ENCODE peak calls at places on chromosomes 5 and 9, in seven cellular contexts. One of them, this sample, is unnamed.

GRCh38 chr9:117028103-117028858 is 341.2 kb downstream of the TRIM32 start:
- DNase-seq in SJSA1: no peak
- DNase-seq in CD4-positive, alpha-beta T cell: no peak
- DNase-seq in NCI-H1092: no peak
- DNase-seq in stimulated activated naive CD8-positive, alpha-beta T cell treated with anti-CD3 and anti-CD28 coated beads, Interleukin-15, Interleukin-2, amounts not matched to agents 100 U/mL and 50 U/mL, for 24 hours: no peak
- DNase-seq in nephron progenitor cell: no peak
- DNase-seq in activated CD4-positive, alpha-beta T cell treated with anti-CD3 and anti-CD28 coated beads for 4 hours: no peak
- DNase-seq in this sample: no peak

GRCh38 chr9:122402403-122403268 is 31.8 kb downstream of the PTGS1 start:
- DNase-seq in SJSA1: peak; percentile 74
- DNase-seq in CD4-positive, alpha-beta T cell: no peak
- DNase-seq in NCI-H1092: no peak
- DNase-seq in stimulated activated naive CD8-positive, alpha-beta T cell treated with anti-CD3 and anti-CD28 coated beads, Interleukin-15, Interleukin-2, amounts not matched to agents 100 U/mL and 50 U/mL, for 24 hours: peak; percentile 60
- DNase-seq in nephron progenitor cell: no peak
- DNase-seq in activated CD4-positive, alpha-beta T cell treated with anti-CD3 and anti-CD28 coated beads for 4 hours: peak; percentile 22
- DNase-seq in this sample: no peak

GRCh38 chr9:90309809-90310522 is 332.7 kb downstream of the DIRAS2 start:
- DNase-seq in SJSA1: no peak
- DNase-seq in CD4-positive, alpha-beta T cell: no peak
- DNase-seq in NCI-H1092: no peak
- DNase-seq in stimulated activated naive CD8-positive, alpha-beta T cell treated with anti-CD3 and anti-CD28 coated beads, Interleukin-15, Interleukin-2, amounts not matched to agents 100 U/mL and 50 U/mL, for 24 hours: no peak
- DNase-seq in nephron progenitor cell: no peak
- DNase-seq in activated CD4-positive, alpha-beta T cell treated with anti-CD3 and anti-CD28 coated beads for 4 hours: no peak
- DNase-seq in this sample: no peak

GRCh38 chr9:110623462-110624025 is 44.0 kb upstream of the SVEP1 start:
- DNase-seq in SJSA1: no peak
- DNase-seq in CD4-positive, alpha-beta T cell: no peak
- DNase-seq in NCI-H1092: peak; percentile 43
- DNase-seq in stimulated activated naive CD8-positive, alpha-beta T cell treated with anti-CD3 and anti-CD28 coated beads, Interleukin-15, Interleukin-2, amounts not matched to agents 100 U/mL and 50 U/mL, for 24 hours: peak; percentile 18
- DNase-seq in nephron progenitor cell: peak; percentile 48
- DNase-seq in activated CD4-positive, alpha-beta T cell treated with anti-CD3 and anti-CD28 coated beads for 4 hours: no peak
- DNase-seq in this sample: no peak

GRCh38 chr5:115262066-115262404 is 642 bp downstream of the PGGT1B start:
- DNase-seq in SJSA1: no peak
- DNase-seq in CD4-positive, alpha-beta T cell: no peak
- DNase-seq in NCI-H1092: no peak
- DNase-seq in stimulated activated naive CD8-positive, alpha-beta T cell treated with anti-CD3 and anti-CD28 coated beads, Interleukin-15, Interleukin-2, amounts not matched to agents 100 U/mL and 50 U/mL, for 24 hours: no peak
- DNase-seq in nephron progenitor cell: no peak
- DNase-seq in activated CD4-positive, alpha-beta T cell treated with anti-CD3 and anti-CD28 coated beads for 4 hours: no peak
- DNase-seq in this sample: no peak

GRCh38 chr5:179150011-179150410 is 89.8 kb downstream of the ZNF354C start:
- DNase-seq in SJSA1: no peak
- DNase-seq in CD4-positive, alpha-beta T cell: no peak
- DNase-seq in NCI-H1092: no peak
- DNase-seq in stimulated activated naive CD8-positive, alpha-beta T cell treated with anti-CD3 and anti-CD28 coated beads, Interleukin-15, Interleukin-2, amounts not matched to agents 100 U/mL and 50 U/mL, for 24 hours: no peak
- DNase-seq in nephron progenitor cell: no peak
- DNase-seq in activated CD4-positive, alpha-beta T cell treated with anti-CD3 and anti-CD28 coated beads for 4 hours: no peak
- DNase-seq in this sample: no peak

GRCh38 chr9:89603629-89604462 is 966 bp upstream of the GADD45G start:
- DNase-seq in SJSA1: no peak
- DNase-seq in CD4-positive, alpha-beta T cell: no peak
- DNase-seq in NCI-H1092: peak; percentile 88
- DNase-seq in stimulated activated naive CD8-positive, alpha-beta T cell treated with anti-CD3 and anti-CD28 coated beads, Interleukin-15, Interleukin-2, amounts not matched to agents 100 U/mL and 50 U/mL, for 24 hours: peak; percentile 59
- DNase-seq in nephron progenitor cell: peak; percentile 83
- DNase-seq in activated CD4-positive, alpha-beta T cell treated with anti-CD3 and anti-CD28 coated beads for 4 hours: peak; percentile 19
- DNase-seq in this sample: peak; percentile 39

GRCh38 chr9:113187935-113188595 is 33.0 kb downstream of the FKBP15 start:
- DNase-seq in SJSA1: peak; percentile 55
- DNase-seq in CD4-positive, alpha-beta T cell: no peak
- DNase-seq in NCI-H1092: no peak
- DNase-seq in stimulated activated naive CD8-positive, alpha-beta T cell treated with anti-CD3 and anti-CD28 coated beads, Interleukin-15, Interleukin-2, amounts not matched to agents 100 U/mL and 50 U/mL, for 24 hours: no peak
- DNase-seq in nephron progenitor cell: no peak
- DNase-seq in activated CD4-positive, alpha-beta T cell treated with anti-CD3 and anti-CD28 coated beads for 4 hours: no peak
- DNase-seq in this sample: no peak

GRCh38 chr5:72572236-72572765 is 65.1 kb upstream of the ZNF366 start:
- DNase-seq in SJSA1: no peak
- DNase-seq in CD4-positive, alpha-beta T cell: no peak
- DNase-seq in NCI-H1092: no peak
- DNase-seq in stimulated activated naive CD8-positive, alpha-beta T cell treated with anti-CD3 and anti-CD28 coated beads, Interleukin-15, Interleukin-2, amounts not matched to agents 100 U/mL and 50 U/mL, for 24 hours: no peak
- DNase-seq in nephron progenitor cell: peak; percentile 5
- DNase-seq in activated CD4-positive, alpha-beta T cell treated with anti-CD3 and anti-CD28 coated beads for 4 hours: no peak
- DNase-seq in this sample: no peak

GRCh38 chr9:108885643-108886348 is 23.7 kb downstream of the ACTL7A start:
- DNase-seq in SJSA1: peak; percentile 73
- DNase-seq in CD4-positive, alpha-beta T cell: no peak
- DNase-seq in NCI-H1092: peak; percentile 56
- DNase-seq in stimulated activated naive CD8-positive, alpha-beta T cell treated with anti-CD3 and anti-CD28 coated beads, Interleukin-15, Interleukin-2, amounts not matched to agents 100 U/mL and 50 U/mL, for 24 hours: peak; percentile 75
- DNase-seq in nephron progenitor cell: no peak
- DNase-seq in activated CD4-positive, alpha-beta T cell treated with anti-CD3 and anti-CD28 coated beads for 4 hours: peak; percentile 3
- DNase-seq in this sample: peak; percentile 46

GRCh38 chr9:136517012-136517743 is 28.7 kb downstream of the NOTCH1 start:
- DNase-seq in SJSA1: no peak
- DNase-seq in CD4-positive, alpha-beta T cell: no peak
- DNase-seq in NCI-H1092: no peak
- DNase-seq in stimulated activated naive CD8-positive, alpha-beta T cell treated with anti-CD3 and anti-CD28 coated beads, Interleukin-15, Interleukin-2, amounts not matched to agents 100 U/mL and 50 U/mL, for 24 hours: no peak
- DNase-seq in nephron progenitor cell: no peak
- DNase-seq in activated CD4-positive, alpha-beta T cell treated with anti-CD3 and anti-CD28 coated beads for 4 hours: no peak
- DNase-seq in this sample: no peak

GRCh38 chr9:124145903-124146575 is 111.7 kb upstream of the NEK6 start:
- DNase-seq in SJSA1: no peak
- DNase-seq in CD4-positive, alpha-beta T cell: no peak
- DNase-seq in NCI-H1092: no peak
- DNase-seq in stimulated activated naive CD8-positive, alpha-beta T cell treated with anti-CD3 and anti-CD28 coated beads, Interleukin-15, Interleukin-2, amounts not matched to agents 100 U/mL and 50 U/mL, for 24 hours: no peak
- DNase-seq in nephron progenitor cell: no peak
- DNase-seq in activated CD4-positive, alpha-beta T cell treated with anti-CD3 and anti-CD28 coated beads for 4 hours: no peak
- DNase-seq in this sample: no peak

GRCh38 chr5:71873202-71873601 is 154.1 kb downstream of the CARTPT start:
- DNase-seq in SJSA1: no peak
- DNase-seq in CD4-positive, alpha-beta T cell: no peak
- DNase-seq in NCI-H1092: no peak
- DNase-seq in stimulated activated naive CD8-positive, alpha-beta T cell treated with anti-CD3 and anti-CD28 coated beads, Interleukin-15, Interleukin-2, amounts not matched to agents 100 U/mL and 50 U/mL, for 24 hours: no peak
- DNase-seq in nephron progenitor cell: no peak
- DNase-seq in activated CD4-positive, alpha-beta T cell treated with anti-CD3 and anti-CD28 coated beads for 4 hours: no peak
- DNase-seq in this sample: no peak

GRCh38 chr9:8696536-8696935 is 897.0 kb upstream of the DMAC1 start:
- DNase-seq in SJSA1: no peak
- DNase-seq in CD4-positive, alpha-beta T cell: no peak
- DNase-seq in NCI-H1092: no peak
- DNase-seq in stimulated activated naive CD8-positive, alpha-beta T cell treated with anti-CD3 and anti-CD28 coated beads, Interleukin-15, Interleukin-2, amounts not matched to agents 100 U/mL and 50 U/mL, for 24 hours: no peak
- DNase-seq in nephron progenitor cell: no peak
- DNase-seq in activated CD4-positive, alpha-beta T cell treated with anti-CD3 and anti-CD28 coated beads for 4 hours: no peak
- DNase-seq in this sample: no peak

This sample was measured in GM06990.